ENCODE peak calls at places on chromosomes 1 and 21, in seven cellular contexts. F is Peyer's patch, U is heart right ventricle, S is colonic mucosa, T is astrocyte of the cerebellum, Z is astrocyte of the spinal cord, I is fibroblast of lung. G is an unnamed sample.
A peak's percentile ranks its signal among the peaks of the same experiment; 100 is the strongest.

GRCh38 chr1:39410915-39411436 is 80.5 kb upstream of the BMP8A start:
- DNase-seq in T (peak; percentile 97), U (peak; percentile 88), I (peak; percentile 94), S (peak; percentile 80), Z (peak; percentile 92), F (peak; percentile 60), G (peak; percentile 89)

GRCh38 chr1:66533804-66534745 is at the start of gene SGIP1:
- DNase-seq in I (peak; percentile 72), S (peak; percentile 37), U (peak; percentile 80), T (no peak), F (peak; percentile 51), Z (peak; percentile 76), G (peak; percentile 86)

GRCh38 chr1:156805766-156806511 is 10.7 kb downstream of the SH2D2A start:
- DNase-seq in Z (peak; percentile 73), S (no peak), F (no peak), U (peak; percentile 64), I (peak; percentile 96), T (peak; percentile 81), G (no peak)

GRCh38 chr1:66351474-66351873 is 182.5 kb upstream of the SGIP1 start:
- DNase-seq in U (no peak), I (no peak), F (no peak), S (no peak), Z (no peak), T (no peak), G (no peak)

GRCh38 chr1:231162300-231162969 is 577 bp downstream of the TRIM67 start:
- DNase-seq in S (peak; percentile 30), F (no peak), Z (peak; percentile 46), U (no peak), I (peak; percentile 10), T (no peak), G (peak; percentile 28)

GRCh38 chr1:21594495-21594894 is 74.7 kb downstream of the RAP1GAP start:
- DNase-seq in S (no peak), I (no peak), Z (no peak), F (no peak), T (no peak), U (no peak), G (no peak)

GRCh38 chr1:10471411-10472219 is 714 bp downstream of the DFFA start:
- DNase-seq in T (no peak), F (no peak), I (peak; percentile 42), U (no peak), S (no peak), Z (no peak), G (peak; percentile 17)

GRCh38 chr1:1000357-1001056 is 610 bp upstream of the HES4 start:
- DNase-seq in U (peak; percentile 85), I (peak; percentile 88), S (peak; percentile 82), Z (peak; percentile 80), T (peak; percentile 60), F (peak; percentile 75), G (peak; percentile 82)

GRCh38 chr1:27366411-27367159 is at the start of gene MAP3K6:
- DNase-seq in Z (peak; percentile 73), I (peak; percentile 76), U (peak; percentile 89), S (peak; percentile 90), T (peak; percentile 23), F (peak; percentile 89), G (peak; percentile 57)

GRCh38 chr1:155913969-155914757 is 3.0 kb upstream of the RIT1 start:
- DNase-seq in U (no peak), F (no peak), S (no peak), Z (peak; percentile 26), I (peak; percentile 58), T (no peak), G (peak; percentile 23)

GRCh38 chr21:39083377-39084008 is 99.8 kb downstream of the PSMG1 start:
- DNase-seq in T (no peak), U (no peak), Z (no peak), I (peak; percentile 56), S (peak; percentile 87), F (no peak), G (no peak)

GRCh38 chr21:45891388-45892155 is 90.0 kb upstream of the COL6A1 start:
- DNase-seq in T (no peak), Z (no peak), I (no peak), F (no peak), U (no peak), S (no peak), G (no peak)

GRCh38 chr21:34509151-34509550 is 2.9 kb downstream of the KCNE1 start:
- DNase-seq in F (no peak), S (no peak), Z (no peak), T (no peak), U (no peak), I (no peak), G (no peak)

GRCh38 chr1:245599413-245600174 is 444.8 kb downstream of the KIF26B start:
- DNase-seq in Z (peak; percentile 88), U (no peak), I (peak; percentile 99), T (peak; percentile 86), F (no peak), S (no peak), G (peak; percentile 31)

GRCh38 chr1:150281221-150281757 is 1.1 kb upstream of the CIART start:
- DNase-seq in F (peak; percentile 70), U (peak; percentile 81), S (peak; percentile 82), Z (peak; percentile 73), I (peak; percentile 79), T (peak; percentile 46), G (peak; percentile 51)

GRCh38 chr1:230857077-230857476 is 11.2 kb downstream of the C1orf198 start:
- DNase-seq in T (no peak), S (no peak), U (no peak), I (peak; percentile 39), F (no peak), Z (peak; percentile 84), G (peak; percentile 77)

GRCh38 chr1:224929335-224930237 is at the start of gene DNAH14:
- DNase-seq in T (peak; percentile 41), U (peak; percentile 13), F (peak; percentile 68), Z (peak; percentile 82), I (peak; percentile 83), S (peak; percentile 85), G (peak; percentile 57)

GRCh38 chr1:47935163-47935562 is 62.0 kb downstream of the TRABD2B start:
- DNase-seq in U (no peak), S (no peak), Z (no peak), F (no peak), I (no peak), T (no peak), G (no peak)

GRCh38 chr1:109923131-109923945 is 12.7 kb downstream of the CSF1 start:
- DNase-seq in T (no peak), I (no peak), S (peak; percentile 32), F (no peak), Z (no peak), U (no peak), G (no peak)

DNA sequence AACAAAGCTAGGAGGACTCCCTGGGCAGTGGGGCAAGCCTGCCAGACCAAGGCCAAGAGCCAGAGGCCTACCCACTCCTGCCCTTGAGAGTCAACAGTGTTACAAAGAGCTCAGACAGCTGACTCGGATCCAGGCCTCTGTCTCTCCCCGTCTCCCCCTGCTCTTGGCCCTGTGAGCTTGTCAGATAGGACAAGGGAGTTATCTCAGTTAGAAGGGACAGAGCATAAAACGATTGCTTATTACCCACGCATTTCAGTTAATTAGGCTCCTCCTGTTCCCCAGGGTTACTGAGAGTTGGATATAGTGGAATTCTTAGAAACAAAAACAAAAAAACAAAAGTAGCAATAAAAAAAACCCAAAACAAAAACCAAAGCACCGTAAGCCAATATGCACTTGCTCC is 1.3 kb downstream of the SLC41A1 start:
- DNase-seq in S (no peak), Z (no peak), T (no peak), U (peak; percentile 73), I (peak; percentile 16), F (no peak), G (peak; percentile 5)
- H3K4me3 ChIP-seq in S (peak overlapping the region; percentile 90), Z (peak overlapping the region; percentile 72), T (peak overlapping the region; percentile 83), U (peak overlapping the region; percentile 75), I (peak overlapping the region; percentile 79), F (peak overlapping the region; percentile 86), G (no peak overlapping the region)

GRCh38 chr1:9068971-9069323 is 488 bp downstream of the SLC2A5 start:
- DNase-seq in F (no peak), I (peak; percentile 38), T (no peak), Z (peak; percentile 16), S (no peak), U (no peak), G (no peak)
- H3K4me3 ChIP-seq in F (peak overlapping the region; percentile 52), I (no peak overlapping the region), T (no peak overlapping the region), Z (no peak overlapping the region), S (no peak overlapping the region), U (peak overlapping the region; percentile 36), G (no peak overlapping the region)

DNA sequence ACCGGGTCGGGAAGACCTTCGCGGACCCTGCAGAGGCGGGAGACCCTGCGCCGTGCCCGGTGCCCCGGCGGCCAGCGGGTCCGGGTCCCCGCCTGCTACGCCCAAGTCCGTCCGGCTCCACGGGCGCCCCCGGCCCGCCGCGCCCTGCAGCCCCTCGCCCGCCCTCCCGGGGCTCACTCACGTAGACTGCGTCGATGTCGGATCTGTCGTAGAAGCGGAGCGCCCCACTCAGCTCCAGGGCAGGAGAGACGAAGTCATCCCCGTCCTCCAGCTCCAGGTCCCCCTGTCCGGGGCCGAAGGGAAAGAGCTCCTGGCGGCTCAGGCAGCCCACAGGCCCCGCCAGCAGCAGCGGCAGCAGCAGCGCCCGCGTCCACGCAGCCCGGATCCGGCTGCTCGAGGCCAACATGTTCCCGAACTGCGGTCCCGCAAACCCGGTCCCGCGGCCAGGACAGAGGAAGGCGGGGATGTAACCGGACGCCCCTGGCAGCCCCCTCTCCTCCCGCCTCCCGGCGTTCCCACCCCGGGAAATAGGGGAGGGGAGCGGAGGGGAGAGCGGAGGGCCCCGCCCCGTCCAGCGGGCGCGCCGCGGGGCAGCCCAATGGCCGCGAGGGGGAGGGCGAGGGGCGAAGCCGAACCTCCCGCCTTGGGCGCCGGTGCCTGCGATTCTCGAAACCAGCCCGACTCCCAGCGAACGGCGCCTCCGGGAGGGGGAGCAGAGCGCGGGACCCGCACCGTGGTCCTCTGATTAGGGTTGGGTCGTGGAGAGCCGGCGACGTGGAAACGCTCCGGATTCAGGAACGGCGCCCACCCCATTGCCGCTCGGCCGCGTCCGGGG is at the start of gene NID1:
- DNase-seq in I (peak; percentile 88), F (peak; percentile 68), T (peak; percentile 27), Z (peak; percentile 88), S (peak; percentile 56), U (peak; percentile 89), G (peak; percentile 43)
- H3K4me3 ChIP-seq in I (peak within 1 kb of the TSS; percentile 71), F (peak within 1 kb of the TSS; percentile 72), T (peak within 1 kb of the TSS; percentile 83), Z (peak within 1 kb of the TSS; percentile 55), S (peak within 1 kb of the TSS; percentile 51), U (peak within 1 kb of the TSS; percentile 76), G (peak within 1 kb of the TSS; percentile 77)

DNA sequence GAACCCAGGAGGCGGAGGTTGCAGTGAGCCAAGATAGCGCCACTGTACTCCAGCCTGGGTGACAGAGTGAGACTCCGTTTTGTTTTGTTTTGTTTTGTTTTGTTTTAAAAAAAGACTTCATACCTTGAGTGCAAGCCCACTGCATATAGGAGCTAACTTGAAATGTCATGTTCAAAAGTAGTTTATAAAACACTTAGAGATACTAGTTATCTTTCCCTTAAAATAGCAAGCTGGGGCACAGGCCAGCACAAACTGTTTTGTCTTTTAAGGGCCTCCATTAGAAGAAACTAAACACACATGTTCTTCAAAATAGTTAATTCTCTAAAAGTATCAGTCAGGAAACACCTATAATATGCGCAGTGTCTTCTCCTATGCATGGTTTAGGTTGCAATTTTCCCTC is 505.1 kb upstream of the TMPRSS15 start:
- DNase-seq in S (no peak), U (no peak), I (no peak), Z (no peak), T (no peak), F (no peak), G (no peak)
- H3K4me3 ChIP-seq in S (no peak overlapping the region), U (no peak overlapping the region), I (no peak overlapping the region), Z (no peak overlapping the region), T (no peak overlapping the region), F (no peak overlapping the region), G (no peak overlapping the region)

GRCh38 chr21:27369234-27369633 is 402.3 kb upstream of the ADAMTS5 start:
- DNase-seq in U (no peak), Z (no peak), F (no peak), I (no peak), S (no peak), T (no peak), G (no peak)
- H3K4me3 ChIP-seq in U (no peak overlapping the region), Z (no peak overlapping the region), F (no peak overlapping the region), I (no peak overlapping the region), S (no peak overlapping the region), T (no peak overlapping the region), G (no peak overlapping the region)

GRCh38 chr1:51661081-51661518 is 44.2 kb downstream of the OSBPL9 start:
- DNase-seq in U (no peak), S (no peak), Z (peak; percentile 97), T (peak; percentile 91), F (no peak), I (peak; percentile 92), G (peak; percentile 96)
- H3K4me3 ChIP-seq in U (no peak overlapping the region), S (no peak overlapping the region), Z (no peak overlapping the region), T (no peak overlapping the region), F (no peak overlapping the region), I (no peak overlapping the region), G (no peak overlapping the region)